ENCODE peak calls at places on chromosomes 7 and 10, in nine cellular contexts. One of them, this sample, is unnamed.
A peak's percentile ranks its signal among the peaks of the same experiment; 100 is the strongest.

GRCh38 chr7:116426428-116427156 is 72.9 kb upstream of the CAV2 start:
- DNase-seq in lower leg skin: no peak
- DNase-seq in keratinocyte: peak; percentile 83
- DNase-seq in bronchial epithelial cell: peak; percentile 91
- DNase-seq in AG04450: peak; percentile 16
- DNase-seq in spleen: no peak
- DNase-seq in GM12865: no peak
- DNase-seq in transverse colon: peak; percentile 42
- DNase-seq in psoas muscle: no peak
- DNase-seq in this sample: no peak

GRCh38 chr7:84799131-84799530 is 387.7 kb downstream of the SEMA3D start:
- DNase-seq in lower leg skin: no peak
- DNase-seq in keratinocyte: no peak
- DNase-seq in bronchial epithelial cell: peak; percentile 92
- DNase-seq in AG04450: no peak
- DNase-seq in spleen: no peak
- DNase-seq in GM12865: no peak
- DNase-seq in transverse colon: peak; percentile 12
- DNase-seq in psoas muscle: no peak
- DNase-seq in this sample: no peak

GRCh38 chr10:49749556-49750491 is 12.3 kb downstream of the OGDHL start:
- DNase-seq in lower leg skin: peak; percentile 82
- DNase-seq in keratinocyte: no peak
- DNase-seq in bronchial epithelial cell: no peak
- DNase-seq in AG04450: no peak
- DNase-seq in spleen: peak; percentile 64
- DNase-seq in GM12865: no peak
- DNase-seq in transverse colon: no peak
- DNase-seq in psoas muscle: no peak
- DNase-seq in this sample: no peak

GRCh38 chr7:28389504-28390385 is 22.6 kb upstream of the CREB5 start:
- DNase-seq in lower leg skin: no peak
- DNase-seq in keratinocyte: no peak
- DNase-seq in bronchial epithelial cell: peak; percentile 75
- DNase-seq in AG04450: peak; percentile 39
- DNase-seq in spleen: no peak
- DNase-seq in GM12865: peak; percentile 76
- DNase-seq in transverse colon: no peak
- DNase-seq in psoas muscle: no peak
- DNase-seq in this sample: peak; percentile 71

GRCh38 chr7:6116216-6116615 is 85.0 kb downstream of the ANKRD61 start:
- DNase-seq in lower leg skin: no peak
- DNase-seq in keratinocyte: no peak
- DNase-seq in bronchial epithelial cell: no peak
- DNase-seq in AG04450: no peak
- DNase-seq in spleen: no peak
- DNase-seq in GM12865: no peak
- DNase-seq in transverse colon: no peak
- DNase-seq in psoas muscle: no peak
- DNase-seq in this sample: no peak

GRCh38 chr7:37201003-37201875 is 247.4 kb downstream of the ELMO1 start:
- DNase-seq in lower leg skin: peak; percentile 94
- DNase-seq in keratinocyte: no peak
- DNase-seq in bronchial epithelial cell: peak; percentile 55
- DNase-seq in AG04450: peak; percentile 30
- DNase-seq in spleen: peak; percentile 82
- DNase-seq in GM12865: peak; percentile 77
- DNase-seq in transverse colon: peak; percentile 83
- DNase-seq in psoas muscle: peak; percentile 76
- DNase-seq in this sample: peak; percentile 83

GRCh38 chr7:142033154-142033553 is 37.5 kb downstream of the MGAM start:
- DNase-seq in lower leg skin: no peak
- DNase-seq in keratinocyte: no peak
- DNase-seq in bronchial epithelial cell: no peak
- DNase-seq in AG04450: no peak
- DNase-seq in spleen: no peak
- DNase-seq in GM12865: no peak
- DNase-seq in transverse colon: no peak
- DNase-seq in psoas muscle: no peak
- DNase-seq in this sample: no peak

GRCh38 chr7:135728136-135728669 is at the start of gene SLC13A4:
- DNase-seq in lower leg skin: no peak
- DNase-seq in keratinocyte: no peak
- DNase-seq in bronchial epithelial cell: no peak
- DNase-seq in AG04450: no peak
- DNase-seq in spleen: no peak
- DNase-seq in GM12865: no peak
- DNase-seq in transverse colon: no peak
- DNase-seq in psoas muscle: no peak
- DNase-seq in this sample: no peak

GRCh38 chr10:6227346-6227745 is 24.6 kb downstream of the PFKFB3 start:
- DNase-seq in lower leg skin: no peak
- DNase-seq in keratinocyte: no peak
- DNase-seq in bronchial epithelial cell: no peak
- DNase-seq in AG04450: no peak
- DNase-seq in spleen: no peak
- DNase-seq in GM12865: no peak
- DNase-seq in transverse colon: no peak
- DNase-seq in psoas muscle: no peak
- DNase-seq in this sample: no peak

GRCh38 chr7:75971309-75971960 is 23.0 kb downstream of the TMEM120A start:
- DNase-seq in lower leg skin: no peak
- DNase-seq in keratinocyte: no peak
- DNase-seq in bronchial epithelial cell: no peak
- DNase-seq in AG04450: no peak
- DNase-seq in spleen: no peak
- DNase-seq in GM12865: no peak
- DNase-seq in transverse colon: no peak
- DNase-seq in psoas muscle: no peak
- DNase-seq in this sample: no peak

GRCh38 chr10:125629758-125630376 is 53.1 kb downstream of the TEX36 start:
- DNase-seq in lower leg skin: no peak
- DNase-seq in keratinocyte: peak; percentile 21
- DNase-seq in bronchial epithelial cell: peak; percentile 77
- DNase-seq in AG04450: peak; percentile 10
- DNase-seq in spleen: no peak
- DNase-seq in GM12865: peak; percentile 46
- DNase-seq in transverse colon: no peak
- DNase-seq in psoas muscle: no peak
- DNase-seq in this sample: peak; percentile 67

GRCh38 chr10:3077940-3078630 is 10.7 kb downstream of the PFKP start:
- DNase-seq in lower leg skin: no peak
- DNase-seq in keratinocyte: no peak
- DNase-seq in bronchial epithelial cell: no peak
- DNase-seq in AG04450: no peak
- DNase-seq in spleen: no peak
- DNase-seq in GM12865: no peak
- DNase-seq in transverse colon: peak; percentile 44
- DNase-seq in psoas muscle: no peak
- DNase-seq in this sample: no peak

GRCh38 chr7:103148131-103148993 is 537 bp downstream of the NAPEPLD start:
- DNase-seq in lower leg skin: no peak
- DNase-seq in keratinocyte: no peak
- DNase-seq in bronchial epithelial cell: peak; percentile 56
- DNase-seq in AG04450: no peak
- DNase-seq in spleen: no peak
- DNase-seq in GM12865: peak; percentile 8
- DNase-seq in transverse colon: no peak
- DNase-seq in psoas muscle: no peak
- DNase-seq in this sample: no peak

GRCh38 chr10:86692664-86693063 is 24.4 kb downstream of the LDB3 start:
- DNase-seq in lower leg skin: no peak
- DNase-seq in keratinocyte: no peak
- DNase-seq in bronchial epithelial cell: no peak
- DNase-seq in AG04450: no peak
- DNase-seq in spleen: no peak
- DNase-seq in GM12865: no peak
- DNase-seq in transverse colon: no peak
- DNase-seq in psoas muscle: no peak
- DNase-seq in this sample: no peak

GRCh38 chr7:140287988-140288387 is 110.3 kb downstream of the SLC37A3 start:
- DNase-seq in lower leg skin: no peak
- DNase-seq in keratinocyte: no peak
- DNase-seq in bronchial epithelial cell: no peak
- DNase-seq in AG04450: no peak
- DNase-seq in spleen: no peak
- DNase-seq in GM12865: no peak
- DNase-seq in transverse colon: no peak
- DNase-seq in psoas muscle: no peak
- DNase-seq in this sample: no peak

GRCh38 chr7:22420973-22421635 is 64.2 kb upstream of the RAPGEF5 start:
- DNase-seq in lower leg skin: no peak
- DNase-seq in keratinocyte: no peak
- DNase-seq in bronchial epithelial cell: no peak
- DNase-seq in AG04450: no peak
- DNase-seq in spleen: no peak
- DNase-seq in GM12865: no peak
- DNase-seq in transverse colon: no peak
- DNase-seq in psoas muscle: no peak
- DNase-seq in this sample: no peak
- H3K4me3 ChIP-seq in lower leg skin: no peak overlapping the region
- H3K4me3 ChIP-seq in keratinocyte: no peak overlapping the region
- H3K4me3 ChIP-seq in bronchial epithelial cell: no peak overlapping the region
- H3K4me3 ChIP-seq in AG04450: no peak overlapping the region
- H3K4me3 ChIP-seq in spleen: no peak overlapping the region
- H3K4me3 ChIP-seq in GM12865: no peak overlapping the region
- H3K4me3 ChIP-seq in transverse colon: no peak overlapping the region
- H3K4me3 ChIP-seq in psoas muscle: no peak overlapping the region
- H3K4me3 ChIP-seq in this sample: no peak overlapping the region

GRCh38 chr10:121322776-121323175 is 275.5 kb downstream of the FGFR2 start:
- DNase-seq in lower leg skin: peak; percentile 32
- DNase-seq in keratinocyte: no peak
- DNase-seq in bronchial epithelial cell: peak; percentile 47
- DNase-seq in AG04450: no peak
- DNase-seq in spleen: no peak
- DNase-seq in GM12865: no peak
- DNase-seq in transverse colon: no peak
- DNase-seq in psoas muscle: no peak
- DNase-seq in this sample: no peak

GRCh38 chr10:121325490-121326231 is 272.6 kb downstream of the FGFR2 start:
- DNase-seq in lower leg skin: no peak
- DNase-seq in keratinocyte: no peak
- DNase-seq in bronchial epithelial cell: peak; percentile 98
- DNase-seq in AG04450: no peak
- DNase-seq in spleen: no peak
- DNase-seq in GM12865: no peak
- DNase-seq in transverse colon: no peak
- DNase-seq in psoas muscle: no peak
- DNase-seq in this sample: no peak

GRCh38 chr10:121324678-121325213 is 273.5 kb downstream of the FGFR2 start:
- DNase-seq in lower leg skin: peak; percentile 65
- DNase-seq in keratinocyte: no peak
- DNase-seq in bronchial epithelial cell: peak; percentile 86
- DNase-seq in AG04450: no peak
- DNase-seq in spleen: no peak
- DNase-seq in GM12865: no peak
- DNase-seq in transverse colon: peak; percentile 28
- DNase-seq in psoas muscle: no peak
- DNase-seq in this sample: no peak

GRCh38 chr10:121323448-121323847 is 274.8 kb downstream of the FGFR2 start:
- DNase-seq in lower leg skin: no peak
- DNase-seq in keratinocyte: no peak
- DNase-seq in bronchial epithelial cell: peak; percentile 97
- DNase-seq in AG04450: no peak
- DNase-seq in spleen: no peak
- DNase-seq in GM12865: no peak
- DNase-seq in transverse colon: no peak
- DNase-seq in psoas muscle: no peak
- DNase-seq in this sample: no peak

GRCh38 chr10:121322046-121322445 is 276.2 kb downstream of the FGFR2 start:
- DNase-seq in lower leg skin: no peak
- DNase-seq in keratinocyte: no peak
- DNase-seq in bronchial epithelial cell: peak; percentile 89
- DNase-seq in AG04450: no peak
- DNase-seq in spleen: no peak
- DNase-seq in GM12865: no peak
- DNase-seq in transverse colon: no peak
- DNase-seq in psoas muscle: no peak
- DNase-seq in this sample: no peak
- TF ChIP-seq CTCF in lower leg skin: no peak
- TF ChIP-seq CTCF in keratinocyte: no peak
- TF ChIP-seq CTCF in bronchial epithelial cell: no peak
- TF ChIP-seq CTCF in AG04450: no peak
- TF ChIP-seq CTCF in spleen: no peak
- TF ChIP-seq CTCF in GM12865: no peak
- TF ChIP-seq CTCF in transverse colon: no peak
- TF ChIP-seq CTCF in psoas muscle: no peak
- TF ChIP-seq CTCF in this sample: no peak

GRCh38 chr7:101879565-101879964 is 62.1 kb downstream of the CUX1 start:
- DNase-seq in lower leg skin: no peak
- DNase-seq in keratinocyte: no peak
- DNase-seq in bronchial epithelial cell: no peak
- DNase-seq in AG04450: no peak
- DNase-seq in spleen: no peak
- DNase-seq in GM12865: no peak
- DNase-seq in transverse colon: no peak
- DNase-seq in psoas muscle: no peak
- DNase-seq in this sample: no peak

GRCh38 chr7:101877882-101878591 is 60.6 kb downstream of the CUX1 start:
- DNase-seq in lower leg skin: no peak
- DNase-seq in keratinocyte: no peak
- DNase-seq in bronchial epithelial cell: no peak
- DNase-seq in AG04450: no peak
- DNase-seq in spleen: no peak
- DNase-seq in GM12865: no peak
- DNase-seq in transverse colon: peak; percentile 54
- DNase-seq in psoas muscle: no peak
- DNase-seq in this sample: no peak

GRCh38 chr7:101878938-101879337 is 61.5 kb downstream of the CUX1 start:
- DNase-seq in lower leg skin: no peak
- DNase-seq in keratinocyte: no peak
- DNase-seq in bronchial epithelial cell: no peak
- DNase-seq in AG04450: no peak
- DNase-seq in spleen: no peak
- DNase-seq in GM12865: no peak
- DNase-seq in transverse colon: no peak
- DNase-seq in psoas muscle: no peak
- DNase-seq in this sample: no peak

GRCh38 chr7:101882595-101883564 is 65.5 kb downstream of the CUX1 start:
- DNase-seq in lower leg skin: peak; percentile 93
- DNase-seq in keratinocyte: peak; percentile 88
- DNase-seq in bronchial epithelial cell: peak; percentile 100
- DNase-seq in AG04450: peak; percentile 100
- DNase-seq in spleen: no peak
- DNase-seq in GM12865: no peak
- DNase-seq in transverse colon: peak; percentile 85
- DNase-seq in psoas muscle: peak; percentile 87
- DNase-seq in this sample: peak; percentile 62

GRCh38 chr7:101880536-101881443 is 63.4 kb downstream of the CUX1 start:
- DNase-seq in lower leg skin: no peak
- DNase-seq in keratinocyte: peak; percentile 30
- DNase-seq in bronchial epithelial cell: peak; percentile 85
- DNase-seq in AG04450: no peak
- DNase-seq in spleen: no peak
- DNase-seq in GM12865: no peak
- DNase-seq in transverse colon: no peak
- DNase-seq in psoas muscle: no peak
- DNase-seq in this sample: no peak
- H3K4me3 ChIP-seq in lower leg skin: no peak overlapping the region
- H3K4me3 ChIP-seq in keratinocyte: no peak overlapping the region
- H3K4me3 ChIP-seq in bronchial epithelial cell: no peak overlapping the region
- H3K4me3 ChIP-seq in AG04450: no peak overlapping the region
- H3K4me3 ChIP-seq in spleen: no peak overlapping the region
- H3K4me3 ChIP-seq in GM12865: no peak overlapping the region
- H3K4me3 ChIP-seq in transverse colon: no peak overlapping the region
- H3K4me3 ChIP-seq in psoas muscle: no peak overlapping the region
- H3K4me3 ChIP-seq in this sample: no peak overlapping the region

GRCh38 chr10:71814923-71815411 is 36.1 kb downstream of the PSAP start:
- DNase-seq in lower leg skin: peak; percentile 82
- DNase-seq in keratinocyte: no peak
- DNase-seq in bronchial epithelial cell: no peak
- DNase-seq in AG04450: no peak
- DNase-seq in spleen: peak; percentile 77
- DNase-seq in GM12865: no peak
- DNase-seq in transverse colon: no peak
- DNase-seq in psoas muscle: no peak
- DNase-seq in this sample: no peak
- TF ChIP-seq CTCF in lower leg skin: no peak
- TF ChIP-seq CTCF in keratinocyte: no peak
- TF ChIP-seq CTCF in bronchial epithelial cell: no peak
- TF ChIP-seq CTCF in AG04450: no peak
- TF ChIP-seq CTCF in spleen: no peak
- TF ChIP-seq CTCF in GM12865: no peak
- TF ChIP-seq CTCF in transverse colon: no peak
- TF ChIP-seq CTCF in psoas muscle: no peak
- TF ChIP-seq CTCF in this sample: no peak